ENCODE peak calls at places on chromosomes 3 and 15, in six cellular contexts. R is NCI-H1694 treated with DMSO at 0.1 percent for 48 hours, N is T-helper 17 cell, T is posterior cingulate gyrus, G is NCI-H1092, Y is KG1. U is an unnamed sample.

GRCh38 chr3:194399874-194400411 is 877 bp upstream of the GP5 start:
- DNase-seq in R (no peak), N (no peak), T (no peak), G (no peak), Y (no peak), U (peak)

GRCh38 chr15:77764095-77764494 is 131.4 kb upstream of the LINGO1 start:
- DNase-seq in R (no peak), N (no peak), T (no peak), G (no peak), Y (no peak), U (no peak)

GRCh38 chr15:48936666-48937065 is 27.1 kb downstream of the SHC4 start:
- DNase-seq in R (no peak), N (no peak), T (no peak), G (no peak), Y (no peak), U (no peak)

GRCh38 chr3:39254806-39255449 is 24.9 kb downstream of the CX3CR1 start:
- DNase-seq in R (no peak), N (no peak), T (no peak), G (no peak), Y (no peak), U (no peak)

GRCh38 chr15:65939901-65940617 is 70.8 kb downstream of the RAB11A start:
- DNase-seq in R (no peak), N (no peak), T (no peak), G (peak), Y (no peak), U (no peak)

GRCh38 chr3:13492976-13493866 is 13.1 kb downstream of the HDAC11 start:
- DNase-seq in R (no peak), N (no peak), T (no peak), G (no peak), Y (no peak), U (no peak)

GRCh38 chr15:90062023-90062728 is 40.1 kb downstream of the IDH2 start:
- DNase-seq in R (no peak), N (peak), T (no peak), G (peak), Y (no peak), U (peak)

GRCh38 chr15:90389513-90389912 is 1.5 kb downstream of the IQGAP1 start:
- DNase-seq in R (no peak), N (no peak), T (no peak), G (no peak), Y (no peak), U (no peak)

GRCh38 chr3:169498336-169498735 is 165.2 kb downstream of the MECOM start:
- DNase-seq in R (no peak), N (no peak), T (no peak), G (no peak), Y (no peak), U (no peak)

GRCh38 chr3:52440671-52441070 is 4.2 kb downstream of the SEMA3G start:
- DNase-seq in R (no peak), N (no peak), T (no peak), G (no peak), Y (no peak), U (no peak)

GRCh38 chr3:171672124-171672523 is 138.2 kb downstream of the PLD1 start:
- DNase-seq in R (no peak), N (no peak), T (no peak), G (no peak), Y (no peak), U (no peak)

U was measured in HL-60.